ENCODE peak calls at places on chromosomes 3 and 15, in six cellular contexts. N is tibial artery; M is mucosa of gallbladder; B is Right ventricle myocardium superior; H is GM23338; D is activated CD4-positive, alpha-beta T cell treated with anti-CD3 and anti-CD28 coated beads for 24 hours. L is an unnamed sample.

GRCh38 chr15:83413054-83413719 is 34.0 kb upstream of the SH3GL3 start:
- DNase-seq in N (no peak), M (no peak), B (no peak), H (no peak), D (no peak), L (no peak)

GRCh38 chr3:150371741-150372254 is 36.3 kb upstream of the TSC22D2 start:
- DNase-seq in N (peak; percentile 49), M (peak; percentile 84), B (no peak), H (no peak), D (no peak), L (no peak)

GRCh38 chr3:77513541-77513940 is 473.6 kb downstream of the ROBO2 start:
- DNase-seq in N (no peak), M (no peak), B (no peak), H (no peak), D (no peak), L (no peak)

GRCh38 chr3:64642327-64643151 is 45.3 kb downstream of the ADAMTS9 start:
- DNase-seq in N (no peak), M (no peak), B (no peak), H (peak; percentile 40), D (no peak), L (no peak)

GRCh38 chr3:4736284-4736861 is 242.9 kb upstream of the BHLHE40 start:
- DNase-seq in N (no peak), M (peak; percentile 46), B (no peak), H (no peak), D (no peak), L (no peak)

GRCh38 chr15:79408041-79408440 is 24.1 kb upstream of the MINAR1 start:
- DNase-seq in N (no peak), M (no peak), B (no peak), H (no peak), D (no peak), L (no peak)

GRCh38 chr15:74171965-74172541 is 1.5 kb upstream of the ISLR start:
- DNase-seq in N (no peak), M (no peak), B (no peak), H (no peak), D (no peak), L (no peak)

GRCh38 chr15:49988766-49989165 is 130.3 kb downstream of the ATP8B4 start:
- DNase-seq in N (no peak), M (no peak), B (no peak), H (no peak), D (no peak), L (no peak)

GRCh38 chr3:174325834-174326705 is 533.1 kb upstream of the NAALADL2 start:
- DNase-seq in N (no peak), M (no peak), B (no peak), H (peak; percentile 24), D (no peak), L (no peak)

GRCh38 chr3:11717768-11718581 is 74.3 kb upstream of the VGLL4 start:
- DNase-seq in N (no peak), M (no peak), B (no peak), H (no peak), D (no peak), L (no peak)

GRCh38 chr3:194575484-194576210 is 57.6 kb downstream of the TMEM44 start:
- DNase-seq in N (peak; percentile 73), M (no peak), B (peak; percentile 56), H (peak; percentile 52), D (no peak), L (peak; percentile 54)

GRCh38 chr15:27690290-27690689 is 408.8 kb downstream of the OCA2 start:
- DNase-seq in N (no peak), M (no peak), B (no peak), H (peak; percentile 28), D (no peak), L (no peak)

GRCh38 chr3:126337980-126338651 is 19.1 kb downstream of the KLF15 start:
- DNase-seq in N (peak; percentile 19), M (no peak), B (no peak), H (no peak), D (no peak), L (no peak)

GRCh38 chr15:60363024-60363674 is 34.6 kb downstream of the ANXA2 start:
- DNase-seq in N (no peak), M (no peak), B (no peak), H (no peak), D (no peak), L (no peak)

GRCh38 chr3:179093807-179094206 is 22.2 kb upstream of the ZMAT3 start:
- DNase-seq in N (no peak), M (no peak), B (no peak), H (peak; percentile 12), D (no peak), L (no peak)

GRCh38 chr3:152474585-152474984 is 205.9 kb downstream of the MBNL1 start:
- DNase-seq in N (no peak), M (peak; percentile 36), B (no peak), H (peak; percentile 75), D (no peak), L (no peak)

GRCh38 chr3:74302274-74302673 is 312.2 kb downstream of the CNTN3 start:
- DNase-seq in N (no peak), M (no peak), B (no peak), H (no peak), D (no peak), L (no peak)

GRCh38 chr3:78725703-78726246 is 1042.0 kb downstream of the ROBO1 start:
- DNase-seq in N (no peak), M (no peak), B (no peak), H (no peak), D (no peak), L (no peak)

GRCh38 chr3:119529883-119530282 is 29.5 kb downstream of the CD80 start:
- DNase-seq in N (no peak), M (no peak), B (no peak), H (no peak), D (no peak), L (no peak)

GRCh38 chr15:90035835-90036220 is 34.7 kb downstream of the ZNF710 start:
- DNase-seq in N (peak; percentile 40), M (no peak), B (peak; percentile 75), H (no peak), D (no peak), L (peak; percentile 27)

GRCh38 chr15:40430271-40430805 is 10.4 kb upstream of the BAHD1 start:
- DNase-seq in N (no peak), M (no peak), B (no peak), H (peak; percentile 63), D (no peak), L (peak; percentile 35)

GRCh38 chr3:195542261-195542660 is 864 bp downstream of the PPP1R2 start:
- DNase-seq in N (no peak), M (no peak), B (no peak), H (no peak), D (no peak), L (no peak)

GRCh38 chr3:24492971-24493551 is 1.6 kb downstream of the THRB start:
- DNase-seq in N (no peak), M (no peak), B (no peak), H (no peak), D (no peak), L (no peak)

GRCh38 chr3:156586905-156587766 is 32.2 kb upstream of the SSR3 start:
- DNase-seq in N (no peak), M (no peak), B (no peak), H (no peak), D (no peak), L (no peak)

GRCh38 chr3:52395503-52395865 is 49.4 kb downstream of the SEMA3G start:
- DNase-seq in N (no peak), M (no peak), B (peak; percentile 24), H (no peak), D (no peak), L (peak; percentile 41)

GRCh38 chr15:39345176-39345575 is 235.7 kb upstream of the THBS1 start:
- DNase-seq in N (no peak), M (no peak), B (no peak), H (peak; percentile 42), D (no peak), L (no peak)

GRCh38 chr15:59116141-59116540 is 11.2 kb downstream of the CCNB2 start:
- DNase-seq in N (no peak), M (no peak), B (no peak), H (no peak), D (no peak), L (no peak)

GRCh38 chr3:112640864-112641751 is at the start of gene CCDC80:
- DNase-seq in N (peak; percentile 25), M (no peak), B (no peak), H (peak; percentile 44), D (no peak), L (no peak)

GRCh38 chr15:89442671-89443307 is 53.6 kb downstream of the RHCG start:
- DNase-seq in N (no peak), M (peak; percentile 46), B (no peak), H (peak; percentile 94), D (peak; percentile 12), L (no peak)

L was measured in psoas muscle.